ENCODE peak calls at places on chromosomes 11 and 22, in ten cellular contexts. M is RWPE1, E is Calu3, Q is sigmoid colon, H is mucosa of descending colon, V is BJ, G is T-helper 1 cell, Y is neural crest cell, C is left cardiac atrium, S is ACHN. R is an unnamed sample.

GRCh38 chr22:48287031-48287430 is 1524.6 kb downstream of the TBC1D22A start:
- DNase-seq in Q (no peak), M (no peak), G (no peak), H (no peak), V (no peak), E (no peak), S (no peak), C (no peak), Y (no peak), R (no peak)

GRCh38 chr22:38840129-38840528 is 3.7 kb downstream of the NPTXR start:
- DNase-seq in M (no peak), C (no peak), V (no peak), Q (no peak), S (no peak), G (no peak), H (no peak), E (no peak), Y (no peak), R (no peak)

GRCh38 chr11:76803023-76803422 is 19.9 kb downstream of the TSKU start:
- DNase-seq in S (no peak), Y (no peak), Q (no peak), H (no peak), E (no peak), V (no peak), M (no peak), G (no peak), C (no peak), R (no peak)

GRCh38 chr11:123608371-123608770 is 46.1 kb downstream of the SCN3B start:
- DNase-seq in V (no peak), C (no peak), H (no peak), G (no peak), S (no peak), M (no peak), Y (no peak), E (no peak), Q (no peak), R (no peak)

GRCh38 chr11:68420171-68420570 is 40.4 kb upstream of the PPP6R3 start:
- DNase-seq in E (no peak), M (no peak), S (no peak), C (no peak), Q (no peak), H (no peak), Y (no peak), V (no peak), G (no peak), R (no peak)

GRCh38 chr11:35235944-35236666 is 97.1 kb downstream of the CD44 start:
- DNase-seq in M (peak; percentile 18), V (no peak), Q (no peak), H (peak; percentile 54), C (no peak), G (peak; percentile 56), E (peak; percentile 75), Y (no peak), S (peak; percentile 45), R (no peak)

GRCh38 chr11:10294289-10294953 is 402 bp upstream of the SBF2 start:
- DNase-seq in Y (no peak), S (peak; percentile 33), Q (peak; percentile 83), H (peak; percentile 71), V (peak; percentile 51), E (peak; percentile 27), C (peak; percentile 47), M (peak; percentile 44), G (no peak), R (no peak)

GRCh38 chr11:34633990-34634725 is 13.3 kb downstream of the EHF start:
- DNase-seq in V (no peak), G (no peak), Y (no peak), Q (no peak), C (no peak), M (no peak), S (no peak), H (no peak), E (no peak), R (no peak)

GRCh38 chr11:120893431-120894206 is 130.3 kb upstream of the TBCEL start:
- DNase-seq in Q (no peak), V (no peak), S (no peak), G (no peak), Y (no peak), H (no peak), C (no peak), E (no peak), M (no peak), R (no peak)

GRCh38 chr11:2933376-2934056 is 4.3 kb upstream of the PHLDA2 start:
- DNase-seq in Y (no peak), Q (peak; percentile 81), M (peak; percentile 90), S (peak; percentile 87), G (peak; percentile 25), E (peak; percentile 92), H (peak; percentile 91), C (peak; percentile 81), V (no peak), R (peak; percentile 92)

R was measured in H54.